ENCODE peak calls at places on chromosomes 3 and 15, in six cellular contexts. F, D, E, Z, G and C are unnamed samples.

GRCh38 chr3:45486136-45486535 is 97.8 kb downstream of the LARS2 start:
- DNase-seq in F (no peak), D (peak), E (no peak), Z (no peak), G (no peak), C (peak)

GRCh38 chr3:78857494-78858111 is 910.2 kb downstream of the ROBO1 start:
- DNase-seq in F (no peak), D (no peak), E (no peak), Z (no peak), G (no peak), C (no peak)

GRCh38 chr15:33048255-33048654 is 146.3 kb downstream of the FMN1 start:
- DNase-seq in F (no peak), D (no peak), E (no peak), Z (no peak), G (no peak), C (peak)

GRCh38 chr3:29410660-29411405 is 130.0 kb downstream of the RBMS3 start:
- DNase-seq in F (no peak), D (no peak), E (no peak), Z (no peak), G (no peak), C (no peak)

GRCh38 chr15:48086582-48086981 is 34.2 kb upstream of the SLC24A5 start:
- DNase-seq in F (no peak), D (no peak), E (peak), Z (no peak), G (no peak), C (no peak)

GRCh38 chr15:58401991-58402649 is 29.7 kb upstream of the LIPC start:
- DNase-seq in F (no peak), D (no peak), E (peak), Z (no peak), G (no peak), C (no peak)

GRCh38 chr15:81069909-81070308 is 64.2 kb upstream of the CFAP161 start:
- DNase-seq in F (no peak), D (no peak), E (no peak), Z (no peak), G (peak), C (no peak)

GRCh38 chr3:170226426-170226960 is 4.3 kb downstream of the PRKCI start:
- DNase-seq in F (no peak), D (peak), E (no peak), Z (no peak), G (no peak), C (no peak)

GRCh38 chr15:38038659-38039442 is 104.4 kb downstream of the TMCO5A start:
- DNase-seq in F (no peak), D (peak), E (no peak), Z (no peak), G (no peak), C (no peak)

GRCh38 chr3:49133226-49133951 is 539 bp upstream of the LAMB2 start:
- DNase-seq in F (peak), D (peak), E (peak), Z (peak), G (peak), C (peak)

GRCh38 chr15:34773916-34774315 is 19.1 kb upstream of the GJD2 start:
- DNase-seq in F (no peak), D (no peak), E (no peak), Z (no peak), G (no peak), C (no peak)

GRCh38 chr3:177196473-177197040 is 725 bp downstream of the TBL1XR1 start:
- DNase-seq in F (peak), D (peak), E (no peak), Z (peak), G (peak), C (peak)

GRCh38 chr3:36763850-36764703 is at the start of gene DCLK3:
- DNase-seq in F (no peak), D (no peak), E (no peak), Z (no peak), G (peak), C (no peak)

GRCh38 chr15:85858586-85859375 is 64.1 kb upstream of the KLHL25 start:
- DNase-seq in F (peak), D (peak), E (no peak), Z (peak), G (peak), C (peak)

GRCh38 chr15:63157891-63158431 is 684 bp upstream of the RPS27L start:
- DNase-seq in F (peak), D (peak), E (peak), Z (peak), G (peak), C (peak)
- TF ChIP-seq POLR2A in F (no peak), D (no peak), E (no peak), Z (no peak), G (peak), C (no peak)

DNA sequence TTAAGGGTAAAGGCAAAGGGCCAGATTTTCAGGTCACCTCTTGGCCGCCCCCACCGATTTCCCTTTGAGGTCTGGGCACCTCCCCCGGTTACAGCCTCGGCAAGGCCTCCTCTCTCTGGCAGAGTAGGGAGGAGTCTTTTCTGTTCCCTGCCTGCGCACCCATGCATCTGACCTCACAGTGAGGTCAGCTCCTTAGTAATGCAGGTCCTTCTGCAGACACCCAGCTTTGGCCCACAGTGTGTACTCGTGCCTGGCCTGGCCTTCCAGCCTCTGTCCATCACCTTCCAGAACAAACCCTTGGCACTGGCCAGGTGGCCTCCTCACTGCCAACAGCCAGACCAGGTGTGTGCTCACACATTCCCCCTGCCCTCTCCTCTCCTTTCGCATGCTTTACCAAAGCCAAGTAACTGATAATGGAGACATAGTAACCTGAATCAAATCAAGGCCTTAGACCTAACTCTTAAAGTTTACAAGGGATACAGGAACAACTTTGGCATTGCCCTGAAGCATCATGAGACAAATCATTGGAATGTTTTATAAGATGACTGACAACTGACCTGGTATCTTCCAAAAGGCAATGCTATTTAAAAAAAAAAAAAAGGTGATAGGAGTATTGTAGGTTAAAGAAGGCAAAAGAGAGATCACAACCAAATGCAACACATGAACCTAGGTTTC is 61.3 kb downstream of the CORO2B start:
- DNase-seq in F (no peak), D (no peak), E (no peak), Z (no peak), G (no peak), C (no peak)
- TF ChIP-seq POLR2A in F (no peak), D (no peak), E (no peak), Z (no peak), G (no peak), C (no peak)

DNA sequence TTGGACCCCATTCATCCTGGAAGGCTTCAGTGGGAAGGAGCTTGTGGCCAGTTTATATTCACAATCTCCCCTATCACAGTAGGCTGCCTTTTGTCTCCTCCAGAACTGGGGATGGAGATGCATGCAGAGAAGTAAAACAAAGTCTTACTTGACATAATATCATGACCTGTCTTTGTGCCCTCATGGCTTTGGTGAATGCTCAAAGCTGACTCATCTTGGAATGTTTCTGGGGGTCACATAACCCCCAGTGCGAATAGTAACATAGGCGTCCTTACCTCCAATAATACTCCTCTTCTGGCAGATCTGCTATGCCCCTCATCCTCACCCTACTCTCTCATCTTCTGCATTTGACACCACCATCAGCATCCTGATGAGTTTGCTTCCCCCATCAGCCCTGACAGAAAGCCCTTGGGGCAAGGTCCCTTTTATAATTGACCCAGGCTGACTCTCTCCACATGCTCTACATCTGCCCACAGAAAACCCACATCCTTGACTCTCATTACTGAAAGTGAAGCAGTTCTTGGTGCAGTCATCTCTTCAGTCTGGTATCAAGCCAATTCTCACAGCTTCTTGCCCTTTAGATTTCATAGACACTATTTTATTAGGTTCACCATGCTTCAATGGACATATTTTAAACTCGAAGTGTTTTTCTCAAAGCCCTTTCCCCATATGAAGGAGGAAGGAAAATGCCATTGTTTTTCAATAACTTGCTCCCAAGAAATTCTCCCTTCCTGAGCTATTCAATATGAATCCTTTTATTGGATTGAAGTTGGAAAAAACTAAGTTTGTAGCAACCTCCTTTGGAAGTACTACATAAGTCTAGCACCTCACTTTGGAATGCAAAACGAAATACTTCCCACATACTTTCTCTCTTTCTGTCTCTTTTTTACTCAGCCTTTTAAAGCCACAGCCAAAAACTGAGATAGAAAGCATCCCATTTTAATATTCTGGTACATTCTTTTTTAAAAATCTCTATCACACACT is 36.6 kb downstream of the OSTN start:
- DNase-seq in F (no peak), D (peak), E (no peak), Z (no peak), G (no peak), C (no peak)
- TF ChIP-seq POLR2A in F (no peak), D (no peak), E (no peak), Z (no peak), G (no peak), C (no peak)

GRCh38 chr3:196989721-196990262 is 21.2 kb upstream of the PIGZ start:
- DNase-seq in F (no peak), D (no peak), E (no peak), Z (no peak), G (no peak), C (no peak)

GRCh38 chr3:196990654-196991053 is 22.0 kb upstream of the PIGZ start:
- DNase-seq in F (no peak), D (no peak), E (no peak), Z (no peak), G (no peak), C (no peak)

GRCh38 chr3:196987022-196987421 is 18.4 kb upstream of the PIGZ start:
- DNase-seq in F (no peak), D (no peak), E (no peak), Z (no peak), G (no peak), C (no peak)

GRCh38 chr3:196985954-196986885 is 17.6 kb upstream of the PIGZ start:
- DNase-seq in F (no peak), D (no peak), E (no peak), Z (no peak), G (no peak), C (no peak)

DNA sequence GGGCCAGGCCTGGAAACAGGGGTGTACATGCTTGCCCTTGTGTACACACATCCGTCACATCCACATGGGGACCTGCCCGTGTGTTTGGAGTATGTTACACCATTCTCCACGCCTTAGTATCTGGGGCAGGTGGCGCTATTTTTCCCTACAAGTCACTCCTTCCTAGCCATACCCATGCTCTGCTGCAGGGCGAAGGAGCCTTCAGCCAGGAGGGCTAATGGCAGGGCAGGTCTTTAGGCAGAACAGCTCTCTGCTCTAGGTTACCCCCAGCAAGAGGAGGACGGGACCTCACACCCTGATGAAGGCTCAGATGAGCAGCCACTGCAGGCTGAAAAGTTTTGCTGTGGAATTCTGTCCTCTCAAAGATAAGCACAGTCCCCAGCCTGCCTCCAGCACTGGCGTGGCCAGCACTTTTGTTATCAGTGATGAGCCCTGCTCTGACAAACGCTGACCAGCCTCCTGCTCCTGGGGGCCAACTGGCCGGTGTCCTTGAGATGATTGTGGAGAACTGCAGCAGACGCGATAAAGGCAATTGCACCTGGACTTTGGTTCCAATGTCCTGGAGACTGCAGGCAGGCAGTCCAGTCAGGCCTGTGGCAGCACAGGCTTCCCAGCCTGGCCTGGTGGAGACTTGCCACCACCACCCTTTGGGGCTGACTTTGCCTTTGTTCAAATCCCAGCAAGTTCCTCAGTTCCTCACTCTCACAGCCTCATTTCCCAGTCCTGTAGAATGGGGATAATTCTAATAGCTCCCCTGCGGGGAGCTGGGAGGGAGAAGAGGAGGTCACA is 19.8 kb upstream of the PIGZ start:
- DNase-seq in F (no peak), D (no peak), E (no peak), Z (no peak), G (no peak), C (no peak)
- TF ChIP-seq POLR2A in F (no peak), D (no peak), E (no peak), Z (no peak), G (no peak), C (no peak)